ENCODE peak calls at places on chromosome 10, in seven cellular contexts. One of them, this sample, is unnamed.

GRCh38 chr10:60537697-60538096 is 148.0 kb upstream of the ANK3 start:
- DNase-seq in NCI-H187 treated with DMSO at 0.1 percent for 48 hours: no peak
- DNase-seq in lung microvascular endothelial cell: no peak
- DNase-seq in body of pancreas: no peak
- DNase-seq in stimulated activated CD8-positive, alpha-beta memory T cell treated with anti-CD3 and anti-CD28 coated beads, Interleukin-4, amount 100 ng/mL, for 24 hours: no peak
- DNase-seq in CD4-positive, CD25-positive, alpha-beta regulatory T cell: no peak
- DNase-seq in CMK: no peak
- DNase-seq in this sample: no peak

GRCh38 chr10:108913300-108913699 is 1010.0 kb downstream of the XPNPEP1 start:
- DNase-seq in NCI-H187 treated with DMSO at 0.1 percent for 48 hours: no peak
- DNase-seq in lung microvascular endothelial cell: no peak
- DNase-seq in body of pancreas: no peak
- DNase-seq in stimulated activated CD8-positive, alpha-beta memory T cell treated with anti-CD3 and anti-CD28 coated beads, Interleukin-4, amount 100 ng/mL, for 24 hours: no peak
- DNase-seq in CD4-positive, CD25-positive, alpha-beta regulatory T cell: no peak
- DNase-seq in CMK: no peak
- DNase-seq in this sample: no peak

GRCh38 chr10:17276756-17277424 is 48.8 kb downstream of the VIM start:
- DNase-seq in NCI-H187 treated with DMSO at 0.1 percent for 48 hours: no peak
- DNase-seq in lung microvascular endothelial cell: no peak
- DNase-seq in body of pancreas: no peak
- DNase-seq in stimulated activated CD8-positive, alpha-beta memory T cell treated with anti-CD3 and anti-CD28 coated beads, Interleukin-4, amount 100 ng/mL, for 24 hours: no peak
- DNase-seq in CD4-positive, CD25-positive, alpha-beta regulatory T cell: no peak
- DNase-seq in CMK: no peak
- DNase-seq in this sample: no peak

GRCh38 chr10:124150807-124151417 is 57.5 kb upstream of the CHST15 start:
- DNase-seq in NCI-H187 treated with DMSO at 0.1 percent for 48 hours: no peak
- DNase-seq in lung microvascular endothelial cell: no peak
- DNase-seq in body of pancreas: no peak
- DNase-seq in stimulated activated CD8-positive, alpha-beta memory T cell treated with anti-CD3 and anti-CD28 coated beads, Interleukin-4, amount 100 ng/mL, for 24 hours: no peak
- DNase-seq in CD4-positive, CD25-positive, alpha-beta regulatory T cell: no peak
- DNase-seq in CMK: no peak
- DNase-seq in this sample: peak

GRCh38 chr10:22341190-22341935 is 3.9 kb upstream of the SPAG6 start:
- DNase-seq in NCI-H187 treated with DMSO at 0.1 percent for 48 hours: no peak
- DNase-seq in lung microvascular endothelial cell: peak
- DNase-seq in body of pancreas: peak
- DNase-seq in stimulated activated CD8-positive, alpha-beta memory T cell treated with anti-CD3 and anti-CD28 coated beads, Interleukin-4, amount 100 ng/mL, for 24 hours: no peak
- DNase-seq in CD4-positive, CD25-positive, alpha-beta regulatory T cell: no peak
- DNase-seq in CMK: no peak
- DNase-seq in this sample: no peak

GRCh38 chr10:98308602-98309365 is 40.8 kb upstream of the LOXL4 start:
- DNase-seq in NCI-H187 treated with DMSO at 0.1 percent for 48 hours: no peak
- DNase-seq in lung microvascular endothelial cell: no peak
- DNase-seq in body of pancreas: no peak
- DNase-seq in stimulated activated CD8-positive, alpha-beta memory T cell treated with anti-CD3 and anti-CD28 coated beads, Interleukin-4, amount 100 ng/mL, for 24 hours: no peak
- DNase-seq in CD4-positive, CD25-positive, alpha-beta regulatory T cell: no peak
- DNase-seq in CMK: no peak
- DNase-seq in this sample: no peak

GRCh38 chr10:130045801-130046321 is 64.8 kb downstream of the C10orf143 start:
- DNase-seq in NCI-H187 treated with DMSO at 0.1 percent for 48 hours: no peak
- DNase-seq in lung microvascular endothelial cell: no peak
- DNase-seq in body of pancreas: no peak
- DNase-seq in stimulated activated CD8-positive, alpha-beta memory T cell treated with anti-CD3 and anti-CD28 coated beads, Interleukin-4, amount 100 ng/mL, for 24 hours: no peak
- DNase-seq in CD4-positive, CD25-positive, alpha-beta regulatory T cell: no peak
- DNase-seq in CMK: no peak
- DNase-seq in this sample: no peak

GRCh38 chr10:21329995-21330627 is 195.4 kb downstream of the SKIDA1 start:
- DNase-seq in NCI-H187 treated with DMSO at 0.1 percent for 48 hours: no peak
- DNase-seq in lung microvascular endothelial cell: peak
- DNase-seq in body of pancreas: peak
- DNase-seq in stimulated activated CD8-positive, alpha-beta memory T cell treated with anti-CD3 and anti-CD28 coated beads, Interleukin-4, amount 100 ng/mL, for 24 hours: no peak
- DNase-seq in CD4-positive, CD25-positive, alpha-beta regulatory T cell: no peak
- DNase-seq in CMK: no peak
- DNase-seq in this sample: no peak

GRCh38 chr10:33556581-33556980 is 222.1 kb upstream of the NRP1 start:
- DNase-seq in NCI-H187 treated with DMSO at 0.1 percent for 48 hours: peak
- DNase-seq in lung microvascular endothelial cell: no peak
- DNase-seq in body of pancreas: no peak
- DNase-seq in stimulated activated CD8-positive, alpha-beta memory T cell treated with anti-CD3 and anti-CD28 coated beads, Interleukin-4, amount 100 ng/mL, for 24 hours: no peak
- DNase-seq in CD4-positive, CD25-positive, alpha-beta regulatory T cell: no peak
- DNase-seq in CMK: no peak
- DNase-seq in this sample: no peak

GRCh38 chr10:69010151-69010640 is 21.6 kb downstream of the KIFBP start:
- DNase-seq in NCI-H187 treated with DMSO at 0.1 percent for 48 hours: no peak
- DNase-seq in lung microvascular endothelial cell: no peak
- DNase-seq in body of pancreas: no peak
- DNase-seq in stimulated activated CD8-positive, alpha-beta memory T cell treated with anti-CD3 and anti-CD28 coated beads, Interleukin-4, amount 100 ng/mL, for 24 hours: no peak
- DNase-seq in CD4-positive, CD25-positive, alpha-beta regulatory T cell: no peak
- DNase-seq in CMK: no peak
- DNase-seq in this sample: no peak

GRCh38 chr10:122999347-122999746 is 9.2 kb downstream of the IKZF5 start:
- DNase-seq in NCI-H187 treated with DMSO at 0.1 percent for 48 hours: no peak
- DNase-seq in lung microvascular endothelial cell: no peak
- DNase-seq in body of pancreas: no peak
- DNase-seq in stimulated activated CD8-positive, alpha-beta memory T cell treated with anti-CD3 and anti-CD28 coated beads, Interleukin-4, amount 100 ng/mL, for 24 hours: no peak
- DNase-seq in CD4-positive, CD25-positive, alpha-beta regulatory T cell: no peak
- DNase-seq in CMK: no peak
- DNase-seq in this sample: no peak

GRCh38 chr10:17836917-17837316 is 27.8 kb downstream of the MRC1 start:
- DNase-seq in NCI-H187 treated with DMSO at 0.1 percent for 48 hours: no peak
- DNase-seq in lung microvascular endothelial cell: peak
- DNase-seq in body of pancreas: peak
- DNase-seq in stimulated activated CD8-positive, alpha-beta memory T cell treated with anti-CD3 and anti-CD28 coated beads, Interleukin-4, amount 100 ng/mL, for 24 hours: no peak
- DNase-seq in CD4-positive, CD25-positive, alpha-beta regulatory T cell: no peak
- DNase-seq in CMK: no peak
- DNase-seq in this sample: no peak